ENCODE peak calls at places on chromosome 6, in nine cellular contexts. V, D, W, J, U, F, O, L and N are unnamed samples.

GRCh38 chr6:163260911-163261310 is 153.6 kb upstream of the QKI start:
- DNase-seq in W (no peak), J (no peak), F (no peak), D (no peak), V (no peak), O (no peak), L (no peak), U (no peak), N (no peak)

GRCh38 chr6:37903671-37904355 is 84.3 kb downstream of the ZFAND3 start:
- DNase-seq in L (no peak), J (no peak), D (no peak), V (no peak), O (no peak), F (no peak), U (no peak), W (no peak), N (no peak)

GRCh38 chr6:168700880-168701279 is 259.9 kb downstream of the SMOC2 start:
- DNase-seq in D (no peak), L (no peak), O (no peak), F (no peak), W (no peak), V (no peak), J (no peak), U (no peak), N (no peak)

GRCh38 chr6:166474721-166475565 is 92.2 kb upstream of the MPC1 start:
- DNase-seq in L (no peak), U (no peak), J (no peak), W (no peak), V (no peak), D (no peak), F (no peak), O (no peak), N (peak)

GRCh38 chr6:166459272-166459671 is 76.5 kb upstream of the MPC1 start:
- DNase-seq in D (no peak), O (no peak), V (no peak), L (no peak), F (no peak), J (no peak), U (no peak), W (no peak), N (no peak)

GRCh38 chr6:79711167-79711566 is 80.0 kb downstream of the SH3BGRL2 start:
- DNase-seq in V (no peak), U (no peak), L (no peak), O (no peak), W (no peak), D (no peak), J (no peak), F (no peak), N (no peak)

GRCh38 chr6:166032366-166033171 is 135.1 kb downstream of the TBXT start:
- DNase-seq in F (peak), W (no peak), O (peak), V (peak), U (peak), D (no peak), J (peak), L (peak), N (no peak)

GRCh38 chr6:164085552-164086325 is 671.2 kb downstream of the QKI start:
- DNase-seq in U (peak), D (peak), V (peak), L (no peak), W (no peak), J (no peak), F (peak), O (no peak), N (no peak)

GRCh38 chr6:147509900-147510299 is 1.4 kb downstream of the SAMD5 start:
- DNase-seq in V (no peak), O (no peak), L (no peak), D (no peak), U (no peak), F (no peak), J (no peak), W (no peak), N (no peak)

GRCh38 chr6:47044418-47044817 is 2.3 kb upstream of the ADGRF1 start:
- DNase-seq in V (peak), J (peak), O (peak), D (no peak), F (no peak), U (peak), W (no peak), L (no peak), N (peak)

GRCh38 chr6:152356659-152357058 is 280.5 kb downstream of the SYNE1 start:
- DNase-seq in D (no peak), U (peak), J (peak), O (peak), W (no peak), F (no peak), V (peak), L (peak), N (peak)

GRCh38 chr6:149990672-149991402 is 27.1 kb downstream of the ULBP1 start:
- DNase-seq in D (no peak), V (no peak), W (no peak), F (no peak), U (no peak), J (no peak), O (no peak), L (no peak), N (no peak)

GRCh38 chr6:63440057-63440456 is 120.3 kb upstream of the LGSN start:
- DNase-seq in O (no peak), U (no peak), F (no peak), W (no peak), D (no peak), V (no peak), L (no peak), J (peak), N (no peak)

GRCh38 chr6:31585531-31585930 is 546 bp upstream of the LST1 start:
- DNase-seq in D (no peak), F (no peak), J (peak), L (no peak), V (no peak), O (peak), U (no peak), W (no peak), N (no peak)

GRCh38 chr6:30071081-30071818 is 4.3 kb downstream of the PPP1R11 start:
- DNase-seq in F (peak), L (peak), O (no peak), U (peak), J (no peak), D (no peak), W (no peak), V (peak), N (no peak)

GRCh38 chr6:108574457-108575149 is 13.9 kb downstream of the FOXO3 start:
- DNase-seq in J (no peak), L (no peak), D (no peak), F (no peak), W (no peak), V (no peak), O (no peak), U (no peak), N (no peak)

GRCh38 chr6:138580040-138580439 is 80.7 kb upstream of the NHSL1 start:
- DNase-seq in U (no peak), W (no peak), F (no peak), L (no peak), D (no peak), O (no peak), J (no peak), V (no peak), N (no peak)

GRCh38 chr6:6191476-6191875 is 129.0 kb downstream of the F13A1 start:
- DNase-seq in D (no peak), V (no peak), J (no peak), L (no peak), F (no peak), O (no peak), U (no peak), W (no peak), N (no peak)

GRCh38 chr6:107698146-107698545 is 126.0 kb downstream of the SCML4 start:
- DNase-seq in U (peak), D (no peak), J (no peak), W (no peak), V (peak), L (peak), O (no peak), F (no peak), N (peak)

GRCh38 chr6:109166643-109167042 is 71.3 kb downstream of the CEP57L1 start:
- DNase-seq in F (no peak), L (no peak), O (no peak), J (no peak), U (no peak), D (no peak), W (no peak), V (no peak), N (no peak)

GRCh38 chr6:160130729-160131484 is 9.3 kb downstream of the SLC22A1 start:
- DNase-seq in J (no peak), D (no peak), L (no peak), W (no peak), O (no peak), U (no peak), F (no peak), V (no peak), N (no peak)

GRCh38 chr6:100475554-100476325 is 11.0 kb upstream of the SIM1 start:
- DNase-seq in F (no peak), L (peak), J (peak), O (no peak), D (no peak), W (no peak), U (no peak), V (peak), N (peak)

GRCh38 chr6:134678436-134678889 is 271.4 kb downstream of the ALDH8A1 start:
- DNase-seq in F (no peak), O (no peak), U (peak), L (peak), W (no peak), V (peak), D (no peak), J (peak), N (no peak)

GRCh38 chr6:157974341-157974894 is 7.2 kb upstream of the SYNJ2 start:
- DNase-seq in L (peak), F (no peak), V (peak), U (peak), D (no peak), O (no peak), J (no peak), W (no peak), N (peak)

GRCh38 chr6:139436521-139437348 is 62.3 kb upstream of the CITED2 start:
- DNase-seq in V (no peak), D (no peak), F (no peak), J (peak), W (no peak), O (no peak), L (no peak), U (no peak), N (peak)

GRCh38 chr6:158853072-158853871 is 34.1 kb upstream of the EZR start:
- DNase-seq in D (peak), V (peak), L (peak), U (peak), W (peak), F (peak), J (peak), O (peak), N (peak)

GRCh38 chr6:22364314-22364713 is 67.5 kb upstream of the PRL start:
- DNase-seq in U (no peak), F (no peak), V (peak), L (no peak), W (no peak), O (no peak), D (no peak), J (no peak), N (peak)

GRCh38 chr6:131173680-131174079 is 38.4 kb downstream of the AKAP7 start:
- DNase-seq in U (peak), O (no peak), F (no peak), D (no peak), V (peak), W (no peak), L (peak), J (no peak), N (no peak)

GRCh38 chr6:16769131-16769985 is 8.1 kb upstream of the ATXN1 start:
- DNase-seq in W (peak), U (peak), O (peak), F (no peak), D (peak), J (peak), V (peak), L (peak), N (peak)

GRCh38 chr6:154445417-154445816 is 65.1 kb downstream of the CNKSR3 start:
- DNase-seq in W (no peak), O (no peak), V (no peak), F (no peak), D (no peak), L (no peak), J (no peak), U (no peak), N (no peak)

GRCh38 chr6:43812850-43813584 is 43.0 kb downstream of the VEGFA start:
- DNase-seq in U (peak), D (no peak), V (no peak), J (no peak), O (no peak), L (peak), F (no peak), W (peak), N (no peak)

GRCh38 chr6:160070831-160071230 is 50.8 kb upstream of the SLC22A1 start:
- DNase-seq in W (no peak), U (no peak), O (no peak), L (no peak), J (no peak), D (no peak), V (no peak), F (no peak), N (no peak)

GRCh38 chr6:138337076-138337475 is 40.6 kb upstream of the SMIM28 start:
- DNase-seq in D (no peak), O (no peak), L (no peak), F (no peak), V (no peak), U (no peak), W (no peak), J (no peak), N (no peak)

GRCh38 chr6:89385156-89385667 is 26.9 kb downstream of the RRAGD start:
- DNase-seq in W (no peak), F (no peak), U (peak), L (no peak), D (no peak), O (no peak), V (peak), J (peak), N (peak)

GRCh38 chr6:168387426-168387825 is 53.6 kb upstream of the SMOC2 start:
- DNase-seq in F (peak), D (no peak), L (no peak), V (no peak), J (no peak), O (no peak), W (no peak), U (no peak), N (no peak)

GRCh38 chr6:138012682-138013081 is 94.5 kb downstream of the PERP start:
- DNase-seq in U (no peak), J (no peak), V (no peak), L (no peak), D (no peak), O (no peak), W (no peak), F (no peak), N (peak)

GRCh38 chr6:159461266-159461665 is 231.8 kb downstream of the SOD2 start:
- DNase-seq in L (no peak), V (no peak), W (no peak), U (peak), D (no peak), O (no peak), F (no peak), J (no peak), N (no peak)

DNA sequence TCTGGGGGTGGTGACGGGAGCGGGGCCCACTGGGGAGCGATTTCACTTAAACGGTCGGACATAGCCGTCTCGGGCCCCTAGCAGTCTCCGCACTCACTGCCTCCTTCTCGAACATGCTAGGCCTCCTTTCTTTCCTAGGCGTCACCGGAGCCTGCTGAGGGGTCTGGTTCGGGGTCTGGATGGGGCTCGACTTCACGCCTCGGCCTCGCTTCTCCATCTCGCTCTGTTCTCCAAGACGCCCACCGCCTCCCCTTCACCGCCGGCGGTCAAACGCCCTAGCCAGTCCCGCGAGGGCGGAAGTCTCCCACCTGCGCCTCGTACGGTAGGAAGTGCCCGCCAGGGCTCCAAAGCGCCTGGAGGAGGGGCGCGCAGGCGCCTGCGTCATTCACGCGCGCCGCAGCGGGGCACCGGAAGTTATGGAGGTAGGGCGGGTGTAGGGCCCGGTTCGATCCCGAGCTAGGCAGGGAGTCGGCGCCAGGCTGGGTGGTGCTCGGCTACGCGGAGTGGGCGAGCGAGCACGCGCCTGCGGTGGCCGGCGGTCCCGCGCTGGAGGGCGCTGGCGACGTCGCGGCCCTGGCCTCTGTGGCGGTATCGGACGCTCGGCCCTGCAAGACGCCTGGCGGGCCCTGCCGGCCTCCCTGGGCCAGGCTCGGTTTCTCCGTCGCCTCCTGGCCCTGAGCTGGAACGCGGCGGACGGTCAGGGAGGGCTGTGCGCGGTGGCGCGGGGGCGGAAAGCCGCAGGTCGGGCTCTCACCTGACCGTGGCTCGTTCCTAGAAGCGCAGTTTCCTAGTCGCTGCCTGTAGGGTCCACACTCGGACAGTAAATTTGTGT is at the start of the genes DYNLT2 and ERMARD:
- DNase-seq in O (peak), L (peak), U (peak), F (peak), V (peak), W (peak), D (peak), J (peak), N (peak)
- H3K4me3 ChIP-seq in O (peak), L (peak), U (peak), F (peak), V (peak), W (peak), D (peak), J (peak), N (peak)

GRCh38 chr6:56403663-56404200 is 156.4 kb upstream of the COL21A1 start:
- DNase-seq in F (no peak), U (no peak), V (no peak), L (no peak), O (no peak), W (no peak), D (no peak), J (no peak), N (no peak)

GRCh38 chr6:56399672-56400263 is 152.4 kb upstream of the COL21A1 start:
- DNase-seq in V (no peak), D (no peak), W (no peak), U (no peak), L (no peak), O (no peak), J (peak), F (no peak), N (no peak)

GRCh38 chr6:56401477-56402070 is 154.2 kb upstream of the COL21A1 start:
- DNase-seq in D (no peak), L (no peak), W (no peak), J (no peak), F (no peak), U (no peak), V (no peak), O (no peak), N (no peak)

GRCh38 chr6:56399250-56399671 is 151.9 kb upstream of the COL21A1 start:
- DNase-seq in F (no peak), L (peak), W (no peak), J (peak), U (peak), D (no peak), O (no peak), V (no peak), N (no peak)

GRCh38 chr6:56400273-56400672 is 152.9 kb upstream of the COL21A1 start:
- DNase-seq in F (no peak), J (peak), W (no peak), D (no peak), O (no peak), U (no peak), V (no peak), L (no peak), N (no peak)
- H3K4me3 ChIP-seq in F (no peak), J (peak), W (no peak), D (no peak), O (no peak), U (no peak), V (no peak), L (no peak), N (no peak)

GRCh38 chr6:3708540-3708939 is 43.0 kb downstream of the PXDC1 start:
- DNase-seq in L (no peak), J (no peak), V (no peak), D (no peak), W (no peak), U (no peak), O (no peak), F (no peak), N (peak)

GRCh38 chr6:3711776-3712175 is 39.7 kb downstream of the PXDC1 start:
- DNase-seq in W (no peak), U (no peak), O (no peak), F (no peak), L (no peak), D (no peak), J (no peak), V (no peak), N (peak)

GRCh38 chr6:3706547-3707467 is 44.7 kb downstream of the PXDC1 start:
- DNase-seq in F (no peak), W (no peak), L (peak), O (no peak), U (no peak), V (peak), D (no peak), J (no peak), N (peak)

GRCh38 chr6:3710403-3710802 is 41.1 kb downstream of the PXDC1 start:
- DNase-seq in F (no peak), W (no peak), L (no peak), J (no peak), D (no peak), V (no peak), U (no peak), O (no peak), N (no peak)

DNA sequence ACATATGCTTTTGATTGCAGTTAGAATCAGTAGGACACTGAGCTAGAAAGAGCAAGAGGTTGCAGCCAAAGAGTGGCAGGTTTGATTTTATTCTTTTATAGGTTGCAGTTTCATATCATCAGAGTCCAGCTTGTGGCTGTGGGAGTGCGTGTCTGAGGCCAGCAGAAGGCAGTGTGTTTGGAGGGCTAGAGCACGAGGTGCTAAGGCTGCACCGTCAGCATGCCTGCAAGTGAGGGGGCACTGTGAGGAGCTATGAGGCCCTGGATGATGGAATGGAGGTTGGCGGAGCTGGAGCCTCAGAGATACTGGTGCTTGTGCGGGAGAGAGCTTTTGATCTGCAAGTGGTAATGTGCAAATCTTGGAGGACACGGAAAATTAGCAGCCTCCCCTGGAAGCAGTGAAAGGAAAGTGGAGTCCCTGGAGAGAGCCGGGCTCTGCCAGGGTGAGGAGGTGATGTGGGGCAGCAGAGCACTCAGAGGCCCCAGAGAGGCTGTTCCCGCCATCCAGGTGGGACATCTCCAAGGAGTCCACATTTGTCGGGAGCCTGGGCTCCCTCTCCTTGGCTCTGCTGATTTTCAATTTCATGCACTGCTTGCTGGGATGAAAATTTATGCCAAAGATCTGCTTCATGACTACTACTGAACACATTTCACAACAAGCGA is 43.6 kb downstream of the PXDC1 start:
- DNase-seq in W (no peak), L (no peak), O (no peak), U (no peak), V (no peak), D (no peak), F (peak), J (no peak), N (no peak)
- H3K4me3 ChIP-seq in W (no peak), L (no peak), O (no peak), U (no peak), V (no peak), D (no peak), F (no peak), J (no peak), N (no peak)

GRCh38 chr6:35675871-35676459 is 12.8 kb downstream of the FKBP5 start:
- DNase-seq in W (no peak), D (no peak), L (no peak), U (no peak), V (no peak), O (no peak), J (no peak), F (no peak), N (no peak)
- H3K4me3 ChIP-seq in W (no peak), D (no peak), L (no peak), U (peak), V (no peak), O (no peak), J (no peak), F (no peak), N (no peak)

GRCh38 chr6:26087284-26088115 is at the start of gene HFE:
- DNase-seq in O (no peak), J (peak), V (peak), L (peak), U (peak), W (peak), F (peak), D (no peak), N (peak)
- H3K4me3 ChIP-seq in O (peak), J (peak), V (peak), L (peak), U (peak), W (peak), F (peak), D (peak), N (peak)

GRCh38 chr6:10099086-10099499 is 315.8 kb downstream of the TFAP2A start:
- DNase-seq in W (no peak), F (peak), J (no peak), L (no peak), D (no peak), V (no peak), U (no peak), O (no peak), N (peak)
- H3K4me3 ChIP-seq in W (no peak), F (no peak), J (no peak), L (no peak), D (no peak), V (no peak), U (no peak), O (no peak), N (no peak)